ENCODE peak calls at places on chromosomes 2 and 18, in four cellular contexts. Y is HTR-8/SVneo, N is fibroblast of villous mesenchyme, T is memory B cell. X is an unnamed sample.

GRCh38 chr18:52060612-52061259 is 279.3 kb upstream of the DCC start:
- DNase-seq in N (no peak), Y (no peak), T (no peak), X (no peak)

GRCh38 chr2:207133862-207134519 is 31.8 kb downstream of the KLF7 start:
- DNase-seq in N (peak; percentile 91), Y (peak; percentile 56), T (no peak), X (peak; percentile 96)

GRCh38 chr2:227143895-227144294 is 20.1 kb downstream of the COL4A4 start:
- DNase-seq in N (no peak), T (no peak), Y (no peak), X (no peak)

GRCh38 chr2:206424134-206424533 is 19.2 kb upstream of the ADAM23 start:
- DNase-seq in Y (no peak), N (peak; percentile 45), T (no peak), X (no peak)

GRCh38 chr2:137192366-137193315 is 427.3 kb downstream of the THSD7B start:
- DNase-seq in Y (no peak), T (no peak), N (no peak), X (peak; percentile 36)

GRCh38 chr2:121866789-121867188 is 111.3 kb downstream of the TSN start:
- DNase-seq in Y (no peak), T (no peak), N (peak; percentile 12), X (no peak)

GRCh38 chr2:206936456-206937222 is 2.7 kb upstream of the CPO start:
- DNase-seq in T (no peak), Y (no peak), N (no peak), X (peak; percentile 64)

GRCh38 chr18:54119524-54120019 is 104.9 kb downstream of the MBD2 start:
- DNase-seq in N (peak; percentile 64), T (peak; percentile 25), Y (no peak), X (peak; percentile 81)

GRCh38 chr18:58024139-58024538 is 19.9 kb upstream of the NEDD4L start:
- DNase-seq in N (peak; percentile 64), T (no peak), Y (no peak), X (no peak)

GRCh38 chr2:223026357-223027110 is 25.5 kb upstream of the KCNE4 start:
- DNase-seq in N (peak; percentile 37), Y (no peak), T (no peak), X (peak; percentile 36)

GRCh38 chr2:122009546-122009945 is 254.1 kb downstream of the TSN start:
- DNase-seq in Y (no peak), N (no peak), T (no peak), X (no peak)